ENCODE peak calls at places on chromosomes 11 and 22, in four cellular contexts. P is ovary, Q is A549, Z is SK-N-SH. I is an unnamed sample.

GRCh38 chr11:46389450-46390330 is 1.9 kb downstream of the CHRM4 start:
- DNase-seq in Z (peak; percentile 95), Q (peak; percentile 92), P (peak; percentile 78), I (no peak)

GRCh38 chr22:37231406-37232139 is 12.5 kb downstream of the RAC2 start:
- DNase-seq in Q (no peak), Z (peak; percentile 12), P (no peak), I (no peak)

GRCh38 chr11:35282226-35282882 is 137.0 kb downstream of the SLC1A2 start:
- DNase-seq in Z (no peak), P (no peak), Q (no peak), I (no peak)

GRCh38 chr11:124977006-124977405 is 23.0 kb downstream of the CCDC15 start:
- DNase-seq in Z (no peak), Q (no peak), P (no peak), I (no peak)

GRCh38 chr11:43984519-43985385 is 42.3 kb downstream of the C11orf96 start:
- DNase-seq in Z (no peak), Q (peak; percentile 28), P (no peak), I (no peak)

GRCh38 chr11:10688401-10688800 is 5.2 kb downstream of the IRAG1 start:
- DNase-seq in Z (no peak), Q (peak; percentile 18), P (no peak), I (no peak)

GRCh38 chr11:111452146-111452545 is 60.0 kb downstream of the BTG4 start:
- DNase-seq in Q (no peak), Z (peak; percentile 4), P (no peak), I (no peak)

GRCh38 chr11:124830749-124831148 is 30.5 kb upstream of the MSANTD2 start:
- DNase-seq in P (no peak), Z (no peak), Q (no peak), I (no peak)

GRCh38 chr11:8022876-8023275 is 35.7 kb downstream of the EIF3F start:
- DNase-seq in Z (no peak), P (no peak), Q (no peak), I (peak; percentile 24)

GRCh38 chr11:118436639-118437045 is 350 bp downstream of the KMT2A start:
- DNase-seq in P (no peak), Q (no peak), Z (no peak), I (peak; percentile 72)

GRCh38 chr22:21975854-21976345 is 6.7 kb downstream of the TOP3B start:
- DNase-seq in P (no peak), Q (no peak), Z (no peak), I (no peak)

GRCh38 chr22:32644252-32645100 is 157.0 kb upstream of the TIMP3 start:
- DNase-seq in Q (no peak), Z (no peak), P (peak; percentile 45), I (peak; percentile 84)

GRCh38 chr11:112748713-112749481 is 212.3 kb upstream of the NCAM1 start:
- DNase-seq in Q (no peak), Z (peak; percentile 57), P (peak; percentile 36), I (no peak)

GRCh38 chr11:46315033-46315738 is 32.1 kb upstream of the DGKZ start:
- DNase-seq in Q (peak; percentile 98), P (peak; percentile 65), Z (peak; percentile 94), I (peak; percentile 84)

GRCh38 chr11:61128947-61129346 is 26.7 kb downstream of the CD5 start:
- DNase-seq in Z (no peak), P (no peak), Q (no peak), I (no peak)

GRCh38 chr11:104522650-104523049 is 358.7 kb upstream of the PDGFD start:
- DNase-seq in Q (no peak), P (no peak), Z (peak; percentile 25), I (no peak)

GRCh38 chr11:70404244-70404643 is 5.9 kb downstream of the CTTN start:
- DNase-seq in Q (no peak), P (no peak), Z (no peak), I (no peak)

GRCh38 chr11:5719703-5720495 is 16.3 kb upstream of the OR56B1 start:
- DNase-seq in Q (no peak), P (no peak), Z (no peak), I (no peak)

GRCh38 chr11:19719960-19720359 is 7.3 kb downstream of the NAV2 start:
- DNase-seq in Q (no peak), P (no peak), Z (no peak), I (no peak)

GRCh38 chr11:122647728-122648127 is 7.8 kb upstream of the UBASH3B start:
- DNase-seq in Z (no peak), Q (no peak), P (no peak), I (no peak)

GRCh38 chr11:372809-373715 is 3.8 kb downstream of the B4GALNT4 start:
- DNase-seq in Z (no peak), Q (no peak), P (peak; percentile 41), I (no peak)

GRCh38 chr11:18706330-18707243 is 8.0 kb downstream of the TMEM86A start:
- DNase-seq in P (peak; percentile 82), Z (peak; percentile 90), Q (no peak), I (peak; percentile 84)
- H3K4me3 ChIP-seq in P (peak overlapping the region; percentile 71), Z (peak overlapping the region; percentile 39), Q (no peak overlapping the region), I (peak overlapping the region; percentile 60)

DNA sequence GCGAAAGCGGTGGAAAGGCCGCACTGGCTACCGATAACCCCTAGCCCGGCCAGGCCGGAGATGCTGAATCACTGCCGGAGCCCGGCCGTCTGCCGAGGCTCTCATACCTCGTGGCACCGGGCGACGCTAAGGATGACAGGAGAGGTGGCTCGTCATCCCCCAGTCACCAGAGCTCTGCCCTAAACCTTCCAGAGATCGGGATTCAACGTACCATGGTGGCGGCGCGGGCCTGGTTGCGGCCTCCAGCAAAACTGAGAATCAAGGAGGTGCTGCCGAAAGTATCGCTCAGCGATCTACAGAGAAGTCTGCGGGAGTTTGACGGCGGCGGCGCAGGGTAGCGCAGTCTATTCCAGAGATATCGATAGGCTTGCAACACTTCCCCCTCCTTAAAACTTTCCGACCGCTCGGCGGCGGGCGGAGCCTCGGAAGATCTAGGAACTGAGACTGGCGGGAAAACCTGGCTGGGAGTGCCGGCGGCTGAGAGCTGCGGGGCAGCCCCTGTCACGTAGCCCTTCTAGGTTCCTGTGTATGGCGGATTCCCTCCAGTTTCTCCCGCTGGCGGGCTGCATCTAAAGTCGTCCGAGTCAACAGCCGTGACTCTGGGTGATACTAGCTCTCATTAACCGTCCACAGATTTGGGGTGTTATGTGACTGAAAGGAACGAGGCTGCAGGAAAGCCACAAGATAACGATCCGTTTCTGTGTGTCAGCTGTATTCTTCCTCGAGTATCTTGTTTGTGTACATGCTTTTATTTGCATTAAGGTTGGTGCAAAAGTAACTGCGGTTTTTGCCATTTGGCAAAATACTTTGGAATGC is at the start of gene PSMA1:
- DNase-seq in Q (peak; percentile 91), P (peak; percentile 91), Z (peak; percentile 85), I (peak; percentile 97)
- TF ChIP-seq EP300 in Q (no peak), P (no peak), Z (no peak), I (no peak)

DNA sequence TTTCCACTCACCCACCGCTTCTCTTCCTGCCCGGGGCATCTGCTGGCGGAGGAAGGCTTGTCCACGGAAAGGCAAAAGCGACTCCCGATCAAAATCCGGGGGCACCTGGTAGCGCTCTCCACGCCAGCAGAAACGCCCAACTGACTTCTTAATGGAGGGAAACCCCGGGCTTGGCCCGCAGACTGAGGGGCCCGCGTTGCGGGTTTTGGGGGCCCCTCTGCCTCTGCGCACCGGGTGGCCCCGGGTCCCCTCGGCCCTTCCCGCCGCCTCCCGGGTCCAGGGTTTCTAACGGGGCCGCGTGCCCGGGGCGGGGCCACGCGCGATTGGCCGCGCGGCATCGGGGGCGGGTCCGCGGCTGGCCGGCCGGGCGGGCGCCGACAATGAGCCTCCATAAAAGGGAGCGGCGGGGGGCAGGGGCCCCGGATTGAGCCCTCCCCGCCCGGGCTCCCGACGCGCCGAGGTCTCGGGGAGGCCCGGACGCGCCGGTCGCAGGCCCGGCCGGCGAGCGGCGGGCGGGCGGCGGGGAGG is at the start of gene SPINDOC:
- DNase-seq in Q (peak; percentile 89), Z (peak; percentile 98), P (peak; percentile 81), I (no peak)
- H3K4me1 ChIP-seq in Q (peaks cover 17% of the 10 kb centered on the region), Z (peaks cover 9% of the 10 kb centered on the region), P (peaks cover 9% of the 10 kb centered on the region), I (peaks cover 24% of the 10 kb centered on the region)

GRCh38 chr11:106321601-106322000 is 244.1 kb downstream of the AASDHPPT start:
- DNase-seq in Q (no peak), P (no peak), Z (no peak), I (no peak)
- H3K4me3 ChIP-seq in Q (no peak overlapping the region), P (no peak overlapping the region), Z (no peak overlapping the region), I (no peak overlapping the region)